ENCODE peak calls at places on chromosomes 2 and 18, in six cellular contexts. One of them, this sample, is unnamed.

GRCh38 chr2:158970522-158970855 is 2.0 kb downstream of the TANC1 start:
- DNase-seq in fibroblast of mammary gland: no peak
- DNase-seq in endothelial cell: no peak
- DNase-seq in adrenal gland: no peak
- DNase-seq in CD4-positive, alpha-beta T cell: no peak
- DNase-seq in fibroblast of lung: no peak
- DNase-seq in this sample: peak; percentile 18

GRCh38 chr2:207879536-207879935 is 109.8 kb upstream of the FZD5 start:
- DNase-seq in fibroblast of mammary gland: peak; percentile 16
- DNase-seq in endothelial cell: no peak
- DNase-seq in adrenal gland: no peak
- DNase-seq in CD4-positive, alpha-beta T cell: no peak
- DNase-seq in fibroblast of lung: no peak
- DNase-seq in this sample: peak; percentile 6

GRCh38 chr2:233349005-233349998 is 5.0 kb upstream of the DGKD start:
- DNase-seq in fibroblast of mammary gland: no peak
- DNase-seq in endothelial cell: no peak
- DNase-seq in adrenal gland: no peak
- DNase-seq in CD4-positive, alpha-beta T cell: no peak
- DNase-seq in fibroblast of lung: peak; percentile 28
- DNase-seq in this sample: no peak

GRCh38 chr2:191637182-191638078 is 40.5 kb upstream of the NABP1 start:
- DNase-seq in fibroblast of mammary gland: peak; percentile 69
- DNase-seq in endothelial cell: no peak
- DNase-seq in adrenal gland: no peak
- DNase-seq in CD4-positive, alpha-beta T cell: no peak
- DNase-seq in fibroblast of lung: peak; percentile 58
- DNase-seq in this sample: peak; percentile 92

GRCh38 chr2:232761301-232761907 is 15.0 kb downstream of the KCNJ13 start:
- DNase-seq in fibroblast of mammary gland: peak; percentile 37
- DNase-seq in endothelial cell: peak; percentile 33
- DNase-seq in adrenal gland: no peak
- DNase-seq in CD4-positive, alpha-beta T cell: peak; percentile 11
- DNase-seq in fibroblast of lung: peak; percentile 47
- DNase-seq in this sample: peak; percentile 60

GRCh38 chr18:6281874-6282273 is 132.8 kb downstream of the L3MBTL4 start:
- DNase-seq in fibroblast of mammary gland: no peak
- DNase-seq in endothelial cell: no peak
- DNase-seq in adrenal gland: no peak
- DNase-seq in CD4-positive, alpha-beta T cell: no peak
- DNase-seq in fibroblast of lung: no peak
- DNase-seq in this sample: no peak

GRCh38 chr18:30465131-30465530 is 577.4 kb downstream of the DSC3 start:
- DNase-seq in fibroblast of mammary gland: no peak
- DNase-seq in endothelial cell: no peak
- DNase-seq in adrenal gland: no peak
- DNase-seq in CD4-positive, alpha-beta T cell: no peak
- DNase-seq in fibroblast of lung: no peak
- DNase-seq in this sample: no peak

GRCh38 chr2:96693286-96694200 is 46.3 kb downstream of the LMAN2L start:
- DNase-seq in fibroblast of mammary gland: no peak
- DNase-seq in endothelial cell: no peak
- DNase-seq in adrenal gland: no peak
- DNase-seq in CD4-positive, alpha-beta T cell: no peak
- DNase-seq in fibroblast of lung: no peak
- DNase-seq in this sample: no peak

GRCh38 chr18:47996091-47996541 is 65.7 kb upstream of the SMAD2 start:
- DNase-seq in fibroblast of mammary gland: peak; percentile 33
- DNase-seq in endothelial cell: no peak
- DNase-seq in adrenal gland: no peak
- DNase-seq in CD4-positive, alpha-beta T cell: no peak
- DNase-seq in fibroblast of lung: no peak
- DNase-seq in this sample: peak; percentile 19

GRCh38 chr2:119520696-119521436 is 3.4 kb downstream of the SCTR start:
- DNase-seq in fibroblast of mammary gland: no peak
- DNase-seq in endothelial cell: no peak
- DNase-seq in adrenal gland: no peak
- DNase-seq in CD4-positive, alpha-beta T cell: no peak
- DNase-seq in fibroblast of lung: no peak
- DNase-seq in this sample: peak; percentile 50

GRCh38 chr2:126912201-126912600 is 13.5 kb downstream of the TEX51 start:
- DNase-seq in fibroblast of mammary gland: no peak
- DNase-seq in endothelial cell: peak; percentile 1
- DNase-seq in adrenal gland: no peak
- DNase-seq in CD4-positive, alpha-beta T cell: no peak
- DNase-seq in fibroblast of lung: no peak
- DNase-seq in this sample: no peak

GRCh38 chr2:131413148-131413747 is 49.3 kb upstream of the RAB6D start:
- DNase-seq in fibroblast of mammary gland: peak; percentile 72
- DNase-seq in endothelial cell: no peak
- DNase-seq in adrenal gland: peak; percentile 32
- DNase-seq in CD4-positive, alpha-beta T cell: no peak
- DNase-seq in fibroblast of lung: peak; percentile 76
- DNase-seq in this sample: peak; percentile 65

GRCh38 chr2:20440001-20440560 is 6.8 kb upstream of the RHOB start:
- DNase-seq in fibroblast of mammary gland: no peak
- DNase-seq in endothelial cell: no peak
- DNase-seq in adrenal gland: no peak
- DNase-seq in CD4-positive, alpha-beta T cell: no peak
- DNase-seq in fibroblast of lung: no peak
- DNase-seq in this sample: no peak

GRCh38 chr18:49285627-49286026 is 174.8 kb downstream of the DYM start:
- DNase-seq in fibroblast of mammary gland: no peak
- DNase-seq in endothelial cell: no peak
- DNase-seq in adrenal gland: no peak
- DNase-seq in CD4-positive, alpha-beta T cell: no peak
- DNase-seq in fibroblast of lung: no peak
- DNase-seq in this sample: no peak

GRCh38 chr2:233026211-233026813 is 6.2 kb upstream of the NEU2 start:
- DNase-seq in fibroblast of mammary gland: peak; percentile 55
- DNase-seq in endothelial cell: no peak
- DNase-seq in adrenal gland: no peak
- DNase-seq in CD4-positive, alpha-beta T cell: no peak
- DNase-seq in fibroblast of lung: peak; percentile 59
- DNase-seq in this sample: peak; percentile 81

GRCh38 chr2:145930318-145930717 is 1410.4 kb upstream of the ZEB2 start:
- DNase-seq in fibroblast of mammary gland: no peak
- DNase-seq in endothelial cell: no peak
- DNase-seq in adrenal gland: no peak
- DNase-seq in CD4-positive, alpha-beta T cell: no peak
- DNase-seq in fibroblast of lung: no peak
- DNase-seq in this sample: no peak

GRCh38 chr2:145925591-145925990 is 1405.7 kb upstream of the ZEB2 start:
- DNase-seq in fibroblast of mammary gland: no peak
- DNase-seq in endothelial cell: no peak
- DNase-seq in adrenal gland: no peak
- DNase-seq in CD4-positive, alpha-beta T cell: no peak
- DNase-seq in fibroblast of lung: no peak
- DNase-seq in this sample: no peak

GRCh38 chr2:145931836-145932352 is 1412.0 kb upstream of the ZEB2 start:
- DNase-seq in fibroblast of mammary gland: no peak
- DNase-seq in endothelial cell: no peak
- DNase-seq in adrenal gland: no peak
- DNase-seq in CD4-positive, alpha-beta T cell: no peak
- DNase-seq in fibroblast of lung: no peak
- DNase-seq in this sample: no peak

DNA sequence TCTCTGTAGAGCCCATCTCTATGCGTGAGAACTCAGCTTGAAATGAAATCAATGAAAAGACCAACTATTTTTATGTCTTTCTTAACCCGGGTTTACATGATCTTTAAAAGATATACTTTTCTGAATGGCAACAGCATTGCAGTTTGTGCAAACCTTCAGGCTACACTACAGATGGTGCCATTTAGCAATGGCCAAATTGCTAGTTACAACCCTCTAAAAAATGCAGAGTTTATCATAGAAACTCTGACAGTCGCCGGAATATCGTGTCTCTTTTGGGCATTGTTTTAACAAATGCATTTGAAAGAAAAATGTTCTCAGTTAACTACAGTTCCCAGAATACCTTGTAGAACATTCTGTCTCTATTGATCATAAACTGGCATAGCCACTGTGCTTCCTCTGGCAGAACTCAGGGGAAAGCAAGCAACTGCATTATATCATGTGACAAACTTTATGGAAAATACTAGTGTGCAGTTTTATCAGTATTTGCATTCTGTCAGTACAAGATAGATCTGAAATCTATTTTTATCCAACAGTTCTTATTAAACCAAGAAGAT is 1407.6 kb upstream of the ZEB2 start:
- DNase-seq in fibroblast of mammary gland: peak; percentile 14
- DNase-seq in endothelial cell: no peak
- DNase-seq in adrenal gland: no peak
- DNase-seq in CD4-positive, alpha-beta T cell: no peak
- DNase-seq in fibroblast of lung: peak; percentile 23
- DNase-seq in this sample: no peak
- TF ChIP-seq CTCF in fibroblast of mammary gland: no peak
- TF ChIP-seq CTCF in endothelial cell: no peak
- TF ChIP-seq CTCF in adrenal gland: no peak
- TF ChIP-seq CTCF in CD4-positive, alpha-beta T cell: no peak
- TF ChIP-seq CTCF in fibroblast of lung: no peak
- TF ChIP-seq CTCF in this sample: no peak

DNA sequence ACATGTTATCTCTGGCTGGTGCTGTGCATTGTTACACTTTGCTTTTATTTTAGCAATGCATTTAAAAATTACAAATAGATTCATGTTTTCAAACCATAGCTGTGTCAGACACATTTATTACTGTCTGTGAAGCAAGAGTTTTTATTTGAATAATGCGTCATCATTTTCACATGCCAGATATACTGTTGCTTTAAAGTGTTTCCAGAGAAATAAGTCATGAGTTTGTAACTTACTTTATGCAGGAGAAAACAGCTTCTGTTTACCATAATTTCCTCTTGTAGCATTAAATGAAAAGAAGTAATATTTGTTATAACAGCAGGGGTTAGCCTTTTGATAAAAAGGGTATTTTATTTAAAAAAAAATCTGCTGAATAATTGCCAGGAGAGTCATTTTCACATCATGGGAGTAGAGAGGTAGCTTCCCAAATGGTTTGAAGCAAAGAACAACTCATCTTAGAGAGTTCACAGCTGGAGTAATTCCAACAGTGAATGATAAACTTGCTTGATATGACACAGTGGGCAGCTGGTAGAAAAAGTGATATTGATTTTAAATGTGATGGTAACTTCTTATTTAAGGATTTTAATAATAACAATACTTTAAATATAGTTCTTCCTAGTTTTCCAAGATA is 1274.5 kb upstream of the CRIM1 start:
- DNase-seq in fibroblast of mammary gland: no peak
- DNase-seq in endothelial cell: no peak
- DNase-seq in adrenal gland: no peak
- DNase-seq in CD4-positive, alpha-beta T cell: no peak
- DNase-seq in fibroblast of lung: peak; percentile 50
- DNase-seq in this sample: no peak
- TF ChIP-seq CTCF in fibroblast of mammary gland: no peak
- TF ChIP-seq CTCF in endothelial cell: no peak
- TF ChIP-seq CTCF in adrenal gland: no peak
- TF ChIP-seq CTCF in CD4-positive, alpha-beta T cell: no peak
- TF ChIP-seq CTCF in fibroblast of lung: no peak
- TF ChIP-seq CTCF in this sample: no peak

GRCh38 chr2:7661532-7661931 is 744.3 kb downstream of the RNF144A start:
- DNase-seq in fibroblast of mammary gland: no peak
- DNase-seq in endothelial cell: no peak
- DNase-seq in adrenal gland: no peak
- DNase-seq in CD4-positive, alpha-beta T cell: no peak
- DNase-seq in fibroblast of lung: no peak
- DNase-seq in this sample: no peak
- TF ChIP-seq CTCF in fibroblast of mammary gland: no peak
- TF ChIP-seq CTCF in endothelial cell: no peak
- TF ChIP-seq CTCF in adrenal gland: no peak
- TF ChIP-seq CTCF in CD4-positive, alpha-beta T cell: no peak
- TF ChIP-seq CTCF in fibroblast of lung: no peak
- TF ChIP-seq CTCF in this sample: no peak

DNA sequence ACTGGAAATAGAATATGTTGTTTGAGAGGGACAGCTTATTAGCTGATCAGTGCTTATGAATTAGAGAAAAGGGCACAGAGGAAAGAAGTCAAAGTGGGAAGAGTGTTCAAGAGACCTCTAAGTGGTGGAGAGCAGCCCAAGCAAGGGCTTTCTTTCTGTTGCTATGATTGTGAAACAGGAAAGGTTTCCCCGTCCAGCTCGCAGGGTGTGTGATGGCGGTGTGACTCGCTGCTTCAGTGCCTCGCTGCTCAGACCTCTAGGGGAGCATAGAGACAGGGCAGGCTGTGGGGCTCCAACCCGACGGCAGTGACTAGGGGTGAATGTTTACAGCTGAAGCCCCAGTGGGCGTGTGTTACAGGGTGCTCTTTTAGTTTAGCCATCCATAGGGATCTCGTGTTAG is 166.5 kb upstream of the COPS8 start:
- DNase-seq in fibroblast of mammary gland: peak; percentile 63
- DNase-seq in endothelial cell: no peak
- DNase-seq in adrenal gland: no peak
- DNase-seq in CD4-positive, alpha-beta T cell: no peak
- DNase-seq in fibroblast of lung: peak; percentile 25
- DNase-seq in this sample: peak; percentile 76
- TF ChIP-seq CTCF in fibroblast of mammary gland: no peak
- TF ChIP-seq CTCF in endothelial cell: no peak
- TF ChIP-seq CTCF in adrenal gland: no peak
- TF ChIP-seq CTCF in CD4-positive, alpha-beta T cell: no peak
- TF ChIP-seq CTCF in fibroblast of lung: no peak
- TF ChIP-seq CTCF in this sample: no peak

DNA sequence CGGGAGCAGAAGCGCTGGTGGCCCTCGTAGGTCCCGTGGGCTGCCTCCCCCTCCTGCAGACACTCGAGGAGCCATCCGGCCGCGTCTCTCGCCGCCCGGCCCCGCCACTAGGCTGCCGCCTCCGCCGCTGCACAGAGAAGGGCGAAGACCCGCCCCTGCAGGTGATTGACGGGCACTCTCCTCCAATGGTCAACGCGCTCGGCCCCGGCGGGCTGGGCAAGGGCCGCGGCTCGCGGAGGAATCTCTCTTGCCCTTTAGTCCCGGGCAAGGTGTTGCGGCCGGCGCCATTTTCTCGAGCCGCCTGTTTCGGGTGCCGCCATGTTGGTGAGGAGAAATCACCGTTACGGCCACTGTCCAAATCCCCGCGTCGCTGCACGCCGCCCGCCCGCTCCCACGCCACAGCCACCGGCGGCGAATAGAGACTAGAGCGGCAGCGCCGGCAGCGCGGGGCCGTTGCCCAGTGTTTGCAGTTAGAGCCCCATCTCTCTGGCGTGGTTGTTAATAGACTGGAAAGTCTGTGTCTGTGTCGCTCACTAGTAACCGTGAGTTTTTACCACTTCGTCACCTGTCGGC is at the start of gene ZC3H6:
- DNase-seq in fibroblast of mammary gland: peak; percentile 97
- DNase-seq in endothelial cell: peak; percentile 100
- DNase-seq in adrenal gland: peak; percentile 99
- DNase-seq in CD4-positive, alpha-beta T cell: peak; percentile 100
- DNase-seq in fibroblast of lung: peak; percentile 99
- DNase-seq in this sample: peak; percentile 98
- TF ChIP-seq CTCF in fibroblast of mammary gland: no peak
- TF ChIP-seq CTCF in endothelial cell: no peak
- TF ChIP-seq CTCF in adrenal gland: peak; percentile 28
- TF ChIP-seq CTCF in CD4-positive, alpha-beta T cell: no peak
- TF ChIP-seq CTCF in fibroblast of lung: no peak
- TF ChIP-seq CTCF in this sample: no peak